ENCODE peak calls at places on chromosomes 13 and 19, in eight cellular contexts. D is breast epithelium; J is lower lobe of right lung; L is ovary; N is mucosa of descending colon; E is esophagus squamous epithelium; Z is CD8-positive, alpha-beta T cell; T is adrenal gland. B is an unnamed sample. For H3K36me3 and H3K4me1, the result is how much of the 10 kb centered on the place peaks cover.

GRCh38 chr13:103044054-103044453 is 22.2 kb downstream of the SLC10A2 start:
- DNase-seq in E (no peak), T (no peak), J (no peak), Z (no peak), D (no peak), N (no peak), L (no peak), B (no peak)

GRCh38 chr13:32225494-32225931 is 89.7 kb downstream of the ZAR1L start:
- DNase-seq in N (no peak), D (no peak), J (no peak), Z (no peak), L (no peak), E (no peak), T (no peak), B (peak)

GRCh38 chr13:110036060-110036459 is 249.7 kb upstream of the IRS2 start:
- DNase-seq in E (no peak), L (no peak), N (no peak), D (no peak), J (no peak), Z (no peak), T (no peak), B (no peak)

GRCh38 chr13:80160110-80160509 is 180.8 kb downstream of the SPRY2 start:
- DNase-seq in Z (no peak), T (no peak), J (no peak), N (no peak), E (no peak), D (no peak), L (no peak), B (no peak)

GRCh38 chr13:37476874-37477273 is 121.7 kb downstream of the POSTN start:
- DNase-seq in L (no peak), Z (no peak), D (no peak), E (no peak), T (no peak), N (no peak), J (no peak), B (no peak)

GRCh38 chr19:18775586-18776287 is 15.4 kb downstream of the COMP start:
- DNase-seq in T (peak), N (no peak), J (no peak), L (no peak), E (no peak), Z (no peak), D (no peak), B (no peak)

GRCh38 chr19:19115954-19116353 is 22.3 kb downstream of the TMEM161A start:
- DNase-seq in Z (peak), T (peak), J (peak), E (no peak), L (no peak), N (peak), D (no peak), B (no peak)

GRCh38 chr19:5144545-5145179 is 175.7 kb downstream of the KDM4B start:
- DNase-seq in L (peak), J (peak), N (peak), T (no peak), D (no peak), E (no peak), Z (no peak), B (no peak)

GRCh38 chr19:56477429-56478338 is 539 bp upstream of the ZNF667 start:
- DNase-seq in D (peak), E (no peak), Z (peak), T (peak), L (peak), J (peak), N (peak), B (peak)

GRCh38 chr19:4386038-4386782 is 14.1 kb downstream of the SH3GL1 start:
- DNase-seq in T (peak), E (no peak), Z (no peak), N (no peak), L (no peak), J (no peak), D (no peak), B (no peak)

GRCh38 chr13:45292176-45292575 is 48.8 kb downstream of the TPT1 start:
- DNase-seq in L (no peak), E (no peak), N (no peak), D (no peak), J (no peak), T (no peak), Z (no peak), B (no peak)

GRCh38 chr19:29967623-29968022 is 25.6 kb downstream of the URI1 start:
- DNase-seq in D (no peak), Z (no peak), J (no peak), E (no peak), L (no peak), N (no peak), T (peak), B (no peak)

GRCh38 chr19:21585491-21585890 is 80.1 kb downstream of the ZNF429 start:
- DNase-seq in L (no peak), N (peak), E (no peak), D (no peak), T (no peak), J (no peak), Z (no peak), B (no peak)

GRCh38 chr13:114119196-114119595 is 13.2 kb downstream of the RASA3 start:
- DNase-seq in J (peak), E (no peak), T (no peak), N (no peak), Z (no peak), D (no peak), L (no peak), B (no peak)

GRCh38 chr19:41261474-41262190 is 2.5 kb upstream of the HNRNPUL1 start:
- DNase-seq in N (no peak), Z (no peak), E (no peak), T (no peak), J (no peak), D (no peak), L (no peak), B (no peak)

GRCh38 chr19:45153339-45154063 is 7.3 kb downstream of the NKPD1 start:
- DNase-seq in Z (peak), N (peak), L (peak), T (peak), J (no peak), D (no peak), E (no peak), B (no peak)

GRCh38 chr19:11168568-11168967 is 13.0 kb upstream of the SPC24 start:
- DNase-seq in D (no peak), J (no peak), T (no peak), Z (no peak), N (no peak), E (no peak), L (no peak), B (no peak)

GRCh38 chr13:26923824-26924605 is 163.4 kb upstream of the GPR12 start:
- DNase-seq in E (no peak), Z (no peak), J (no peak), N (no peak), T (peak), D (no peak), L (no peak), B (no peak)

GRCh38 chr13:45500492-45501174 is 35.9 kb downstream of the COG3 start:
- DNase-seq in T (no peak), D (no peak), J (no peak), L (no peak), N (no peak), Z (no peak), E (no peak), B (no peak)

GRCh38 chr19:7534531-7534980 is 961 bp upstream of the PNPLA6 start:
- DNase-seq in L (peak), T (peak), Z (peak), E (no peak), J (peak), D (no peak), N (peak), B (peak)

GRCh38 chr19:45402469-45403070 is 2.3 kb downstream of the PPP1R13L start:
- DNase-seq in T (no peak), L (no peak), D (peak), Z (no peak), N (peak), E (no peak), J (peak), B (no peak)

GRCh38 chr19:18557474-18558201 is at the start of gene KXD1:
- DNase-seq in N (peak), J (peak), T (peak), Z (peak), D (peak), E (peak), L (peak), B (peak)

GRCh38 chr19:3404324-3405260 is 38.2 kb downstream of the NFIC start:
- DNase-seq in Z (no peak), N (peak), L (peak), J (peak), D (peak), T (peak), E (no peak), B (peak)

GRCh38 chr19:29239220-29239776 is 26.3 kb upstream of the UQCRFS1 start:
- DNase-seq in J (no peak), E (no peak), T (no peak), L (no peak), D (no peak), Z (no peak), N (no peak), B (no peak)

GRCh38 chr13:29771247-29771646 is 79.2 kb downstream of the UBL3 start:
- DNase-seq in J (no peak), D (no peak), T (no peak), N (no peak), E (no peak), Z (no peak), L (no peak), B (no peak)
- TF ChIP-seq CTCF in J (peak), D (peak), T (peak), N (no peak), E (peak), Z (peak), L (no peak), B (peak)

GRCh38 chr19:1619703-1620102 is 14.4 kb upstream of the UQCR11 start:
- DNase-seq in D (no peak), E (no peak), N (no peak), L (no peak), J (no peak), Z (no peak), T (no peak), B (no peak)

GRCh38 chr19:1621574-1621973 is 16.3 kb upstream of the UQCR11 start:
- DNase-seq in Z (no peak), J (no peak), T (no peak), D (no peak), N (no peak), E (no peak), L (no peak), B (no peak)

GRCh38 chr19:1622541-1622940 is 17.3 kb upstream of the UQCR11 start:
- DNase-seq in L (no peak), E (no peak), D (no peak), Z (no peak), J (no peak), T (no peak), N (no peak), B (no peak)

GRCh38 chr19:1622007-1622406 is 16.7 kb upstream of the UQCR11 start:
- DNase-seq in L (no peak), T (no peak), D (no peak), E (no peak), N (no peak), J (no peak), Z (no peak), B (no peak)

GRCh38 chr19:1621021-1621420 is 15.8 kb upstream of the UQCR11 start:
- DNase-seq in D (no peak), N (no peak), T (no peak), E (no peak), J (no peak), L (no peak), Z (no peak), B (no peak)
- H3K36me3 ChIP-seq in D (under half), N (under half), T (under half), E (under half), J (half or more), L (under half), Z (under half), B (half or more)

GRCh38 chr19:46903458-46903857 is 42.7 kb downstream of the ARHGAP35 start:
- DNase-seq in E (no peak), Z (no peak), J (no peak), L (no peak), T (no peak), D (no peak), N (no peak), B (no peak)

GRCh38 chr19:46901701-46902401 is 41.1 kb downstream of the ARHGAP35 start:
- DNase-seq in N (no peak), T (no peak), L (no peak), J (no peak), Z (no peak), E (no peak), D (no peak), B (no peak)

GRCh38 chr19:46904114-46905060 is 43.6 kb downstream of the ARHGAP35 start:
- DNase-seq in N (no peak), J (no peak), Z (no peak), D (no peak), E (no peak), L (peak), T (peak), B (no peak)

GRCh38 chr19:46900341-46900740 is 39.5 kb downstream of the ARHGAP35 start:
- DNase-seq in J (no peak), D (no peak), E (no peak), L (no peak), Z (no peak), T (no peak), N (no peak), B (no peak)

GRCh38 chr19:46902402-46902766 is 41.6 kb downstream of the ARHGAP35 start:
- DNase-seq in T (no peak), Z (no peak), L (no peak), D (no peak), J (no peak), N (no peak), E (no peak), B (no peak)
- H3K4me1 ChIP-seq in T (under half), Z (under half), L (under half), D (under half), J (half or more), N (under half), E (half or more), B (half or more)

GRCh38 chr19:989381-990081 is 5.4 kb downstream of the WDR18 start:
- DNase-seq in J (no peak), T (no peak), E (no peak), D (no peak), N (no peak), Z (no peak), L (no peak), B (no peak)
- TF ChIP-seq CTCF in J (no peak), T (no peak), E (no peak), D (no peak), N (no peak), Z (no peak), L (no peak), B (no peak)

GRCh38 chr13:111228262-111229144 is 91.9 kb upstream of the TEX29 start:
- DNase-seq in E (no peak), T (peak), L (no peak), D (no peak), Z (no peak), N (no peak), J (no peak), B (no peak)

GRCh38 chr13:111227405-111227804 is 93.0 kb upstream of the TEX29 start:
- DNase-seq in L (no peak), T (no peak), J (no peak), E (no peak), Z (no peak), D (no peak), N (no peak), B (no peak)

GRCh38 chr13:111233080-111233479 is 87.4 kb upstream of the TEX29 start:
- DNase-seq in E (no peak), L (no peak), T (no peak), D (no peak), Z (no peak), N (no peak), J (no peak), B (no peak)

GRCh38 chr13:111232191-111232590 is 88.3 kb upstream of the TEX29 start:
- DNase-seq in D (no peak), J (no peak), N (no peak), Z (no peak), T (no peak), E (no peak), L (no peak), B (no peak)

DNA sequence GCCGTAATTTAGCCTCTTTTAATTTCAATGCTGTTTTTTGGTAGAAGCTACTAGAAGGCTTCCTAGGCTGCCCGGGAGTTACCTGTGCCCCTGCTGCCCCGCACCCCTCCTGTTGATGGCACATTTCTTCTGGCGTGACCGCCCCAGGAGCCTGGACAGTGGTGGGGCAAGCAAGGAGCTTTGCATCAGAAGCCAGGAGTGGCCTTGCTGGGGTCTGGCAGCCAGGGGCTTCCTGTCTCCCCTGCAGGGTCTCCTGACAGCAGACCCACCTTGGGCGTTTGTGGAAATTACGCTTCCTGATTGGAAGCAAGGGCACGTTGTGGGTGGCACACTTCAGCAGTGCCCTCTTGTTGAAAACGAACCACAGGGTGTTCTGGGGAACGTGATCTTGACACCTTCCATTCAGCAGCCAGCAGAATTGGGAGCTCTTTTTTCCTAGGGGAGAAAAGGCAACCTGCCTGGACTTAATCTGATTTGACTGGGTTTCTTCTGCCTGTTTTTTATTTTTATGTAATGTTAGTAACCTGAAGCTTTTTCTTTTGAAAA is 90.0 kb upstream of the TEX29 start:
- DNase-seq in N (no peak), E (no peak), L (no peak), Z (no peak), D (no peak), J (no peak), T (no peak), B (no peak)
- H3K36me3 ChIP-seq in N (under half), E (under half), L (under half), Z (under half), D (under half), J (under half), T (under half), B (under half)

DNA sequence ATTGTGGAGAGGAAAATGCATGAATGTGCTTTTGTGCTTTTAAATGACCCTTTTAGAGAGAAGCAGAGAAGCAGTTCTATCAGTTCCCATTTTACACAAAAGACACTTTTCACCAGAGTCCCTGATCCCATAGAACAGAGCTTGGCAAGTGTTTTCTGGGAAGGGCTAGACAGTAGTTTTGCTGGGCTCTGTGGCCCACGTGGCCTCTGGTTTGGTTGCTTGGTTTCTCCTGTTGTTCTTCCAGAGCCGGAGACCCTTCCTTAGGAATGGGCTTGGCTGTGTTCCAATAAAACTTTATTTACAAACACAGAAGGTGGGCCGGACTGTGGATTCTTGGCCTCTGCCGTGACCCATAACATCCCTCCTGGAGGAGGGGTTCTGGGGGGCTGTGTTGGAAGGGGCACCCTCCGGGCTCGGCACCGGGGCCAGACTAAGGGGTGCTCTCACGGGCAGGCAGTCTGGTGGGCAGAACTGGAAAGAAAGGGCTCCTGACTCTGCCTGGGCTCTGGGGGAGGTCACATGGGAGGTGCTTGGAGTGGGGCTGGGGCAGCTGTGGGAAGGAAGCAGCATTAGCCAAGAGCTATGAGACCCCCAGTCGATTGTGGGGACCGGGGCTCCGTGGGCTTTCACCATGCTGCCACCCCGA is 3.2 kb downstream of the SPPL2B start:
- DNase-seq in T (no peak), J (no peak), E (no peak), D (no peak), N (no peak), Z (no peak), L (no peak), B (no peak)
- H3K4me1 ChIP-seq in T (under half), J (under half), E (under half), D (under half), N (half or more), Z (half or more), L (under half), B (half or more)

B was measured in esophagus muscularis mucosa.